ENCODE peak calls at places on chromosomes 3 and 15, in five cellular contexts. One of them, this sample, is unnamed.

GRCh38 chr15:98930591-98930990 is 77.0 kb downstream of the PGPEP1L start:
- DNase-seq in HepG2: no peak
- DNase-seq in K562: no peak
- DNase-seq in GM12878: no peak
- DNase-seq in SK-N-SH: no peak
- DNase-seq in this sample: no peak

GRCh38 chr3:110773413-110773954 is 298.1 kb upstream of the NECTIN3 start:
- DNase-seq in HepG2: peak; percentile 99
- DNase-seq in K562: no peak
- DNase-seq in GM12878: no peak
- DNase-seq in SK-N-SH: no peak
- DNase-seq in this sample: no peak

GRCh38 chr3:166274342-166274741 is 437.1 kb upstream of the BCHE start:
- DNase-seq in HepG2: no peak
- DNase-seq in K562: no peak
- DNase-seq in GM12878: no peak
- DNase-seq in SK-N-SH: no peak
- DNase-seq in this sample: no peak

GRCh38 chr15:68335655-68336054 is 58.1 kb downstream of the FEM1B start:
- DNase-seq in HepG2: no peak
- DNase-seq in K562: no peak
- DNase-seq in GM12878: no peak
- DNase-seq in SK-N-SH: no peak
- DNase-seq in this sample: no peak

GRCh38 chr3:10160925-10161324 is 3.8 kb upstream of the IRAK2 start:
- DNase-seq in HepG2: no peak
- DNase-seq in K562: peak; percentile 18
- DNase-seq in GM12878: no peak
- DNase-seq in SK-N-SH: no peak
- DNase-seq in this sample: no peak

GRCh38 chr3:114504941-114505632 is 211.3 kb downstream of the TIGIT start:
- DNase-seq in HepG2: no peak
- DNase-seq in K562: no peak
- DNase-seq in GM12878: no peak
- DNase-seq in SK-N-SH: no peak
- DNase-seq in this sample: no peak

GRCh38 chr15:45795487-45796069 is 160.7 kb downstream of the SQOR start:
- DNase-seq in HepG2: peak; percentile 52
- DNase-seq in K562: no peak
- DNase-seq in GM12878: no peak
- DNase-seq in SK-N-SH: peak; percentile 35
- DNase-seq in this sample: peak; percentile 7

GRCh38 chr3:118641608-118642007 is 393.0 kb downstream of the IGSF11 start:
- DNase-seq in HepG2: no peak
- DNase-seq in K562: no peak
- DNase-seq in GM12878: no peak
- DNase-seq in SK-N-SH: peak; percentile 75
- DNase-seq in this sample: no peak

GRCh38 chr15:40100133-40100946 is 8.3 kb downstream of the BMF start:
- DNase-seq in HepG2: no peak
- DNase-seq in K562: no peak
- DNase-seq in GM12878: no peak
- DNase-seq in SK-N-SH: no peak
- DNase-seq in this sample: no peak

GRCh38 chr15:78050441-78050809 is 27.1 kb downstream of the TBC1D2B start:
- DNase-seq in HepG2: no peak
- DNase-seq in K562: no peak
- DNase-seq in GM12878: no peak
- DNase-seq in SK-N-SH: no peak
- DNase-seq in this sample: no peak

GRCh38 chr15:87672309-87672897 is 584.1 kb downstream of the NTRK3 start:
- DNase-seq in HepG2: no peak
- DNase-seq in K562: peak; percentile 30
- DNase-seq in GM12878: no peak
- DNase-seq in SK-N-SH: peak; percentile 27
- DNase-seq in this sample: peak; percentile 29

GRCh38 chr3:53948174-53948573 is 56.5 kb upstream of the SELENOK start:
- DNase-seq in HepG2: no peak
- DNase-seq in K562: no peak
- DNase-seq in GM12878: no peak
- DNase-seq in SK-N-SH: no peak
- DNase-seq in this sample: no peak

GRCh38 chr15:87477759-87478687 is 778.5 kb downstream of the NTRK3 start:
- DNase-seq in HepG2: no peak
- DNase-seq in K562: no peak
- DNase-seq in GM12878: no peak
- DNase-seq in SK-N-SH: peak; percentile 49
- DNase-seq in this sample: peak; percentile 10

GRCh38 chr15:53830707-53831386 is 71.4 kb upstream of the WDR72 start:
- DNase-seq in HepG2: peak; percentile 89
- DNase-seq in K562: no peak
- DNase-seq in GM12878: no peak
- DNase-seq in SK-N-SH: no peak
- DNase-seq in this sample: no peak

GRCh38 chr15:38496151-38496550 is 42.2 kb downstream of the FAM98B start:
- DNase-seq in HepG2: no peak
- DNase-seq in K562: no peak
- DNase-seq in GM12878: no peak
- DNase-seq in SK-N-SH: no peak
- DNase-seq in this sample: no peak

GRCh38 chr3:194867270-194867983 is 181.7 kb downstream of the FAM43A start:
- DNase-seq in HepG2: no peak
- DNase-seq in K562: no peak
- DNase-seq in GM12878: no peak
- DNase-seq in SK-N-SH: no peak
- DNase-seq in this sample: no peak

GRCh38 chr3:117589454-117589853 is 879.9 kb downstream of the TUSC7 start:
- DNase-seq in HepG2: no peak
- DNase-seq in K562: no peak
- DNase-seq in GM12878: no peak
- DNase-seq in SK-N-SH: no peak
- DNase-seq in this sample: no peak

GRCh38 chr3:101131767-101132166 is 138.5 kb upstream of the ABI3BP start:
- DNase-seq in HepG2: no peak
- DNase-seq in K562: peak; percentile 10
- DNase-seq in GM12878: no peak
- DNase-seq in SK-N-SH: no peak
- DNase-seq in this sample: peak; percentile 34

GRCh38 chr3:5185093-5185673 is 2.3 kb upstream of the EDEM1 start:
- DNase-seq in HepG2: no peak
- DNase-seq in K562: no peak
- DNase-seq in GM12878: no peak
- DNase-seq in SK-N-SH: no peak
- DNase-seq in this sample: no peak

GRCh38 chr15:95085056-95085455 is 853.7 kb downstream of the MCTP2 start:
- DNase-seq in HepG2: no peak
- DNase-seq in K562: no peak
- DNase-seq in GM12878: no peak
- DNase-seq in SK-N-SH: no peak
- DNase-seq in this sample: no peak

GRCh38 chr15:89472785-89473256 is 23.6 kb downstream of the RHCG start:
- DNase-seq in HepG2: peak; percentile 56
- DNase-seq in K562: peak; percentile 84
- DNase-seq in GM12878: no peak
- DNase-seq in SK-N-SH: peak; percentile 91
- DNase-seq in this sample: peak; percentile 90

GRCh38 chr15:75945953-75946352 is 42.3 kb downstream of the FBXO22 start:
- DNase-seq in HepG2: no peak
- DNase-seq in K562: no peak
- DNase-seq in GM12878: no peak
- DNase-seq in SK-N-SH: no peak
- DNase-seq in this sample: no peak

GRCh38 chr3:112781611-112782010 is 65.1 kb downstream of the CD200R1L start:
- DNase-seq in HepG2: no peak
- DNase-seq in K562: no peak
- DNase-seq in GM12878: no peak
- DNase-seq in SK-N-SH: no peak
- DNase-seq in this sample: no peak

GRCh38 chr3:193078996-193079731 is 161.5 kb upstream of the MB21D2 start:
- DNase-seq in HepG2: no peak
- DNase-seq in K562: no peak
- DNase-seq in GM12878: no peak
- DNase-seq in SK-N-SH: no peak
- DNase-seq in this sample: no peak

GRCh38 chr15:60421544-60421943 is 23.8 kb upstream of the ANXA2 start:
- DNase-seq in HepG2: no peak
- DNase-seq in K562: no peak
- DNase-seq in GM12878: no peak
- DNase-seq in SK-N-SH: no peak
- DNase-seq in this sample: no peak

GRCh38 chr15:73991726-73992593 is at the start of gene STOML1:
- DNase-seq in HepG2: peak; percentile 82
- DNase-seq in K562: peak; percentile 93
- DNase-seq in GM12878: no peak
- DNase-seq in SK-N-SH: peak; percentile 99
- DNase-seq in this sample: peak; percentile 97

GRCh38 chr15:88664151-88664778 is 25.4 kb downstream of the ISG20 start:
- DNase-seq in HepG2: no peak
- DNase-seq in K562: no peak
- DNase-seq in GM12878: no peak
- DNase-seq in SK-N-SH: no peak
- DNase-seq in this sample: no peak

GRCh38 chr3:71714595-71714994 is 10.6 kb downstream of the EIF4E3 start:
- DNase-seq in HepG2: no peak
- DNase-seq in K562: no peak
- DNase-seq in GM12878: no peak
- DNase-seq in SK-N-SH: no peak
- DNase-seq in this sample: no peak

GRCh38 chr3:128823008-128823407 is 56.4 kb upstream of the ACAD9 start:
- DNase-seq in HepG2: no peak
- DNase-seq in K562: no peak
- DNase-seq in GM12878: no peak
- DNase-seq in SK-N-SH: no peak
- DNase-seq in this sample: no peak
- TF ChIP-seq FOXM1 in HepG2: no peak
- TF ChIP-seq FOXM1 in K562: no peak
- TF ChIP-seq FOXM1 in GM12878: no peak
- TF ChIP-seq FOXM1 in SK-N-SH: no peak
- TF ChIP-seq FOXM1 in this sample: no peak

DNA sequence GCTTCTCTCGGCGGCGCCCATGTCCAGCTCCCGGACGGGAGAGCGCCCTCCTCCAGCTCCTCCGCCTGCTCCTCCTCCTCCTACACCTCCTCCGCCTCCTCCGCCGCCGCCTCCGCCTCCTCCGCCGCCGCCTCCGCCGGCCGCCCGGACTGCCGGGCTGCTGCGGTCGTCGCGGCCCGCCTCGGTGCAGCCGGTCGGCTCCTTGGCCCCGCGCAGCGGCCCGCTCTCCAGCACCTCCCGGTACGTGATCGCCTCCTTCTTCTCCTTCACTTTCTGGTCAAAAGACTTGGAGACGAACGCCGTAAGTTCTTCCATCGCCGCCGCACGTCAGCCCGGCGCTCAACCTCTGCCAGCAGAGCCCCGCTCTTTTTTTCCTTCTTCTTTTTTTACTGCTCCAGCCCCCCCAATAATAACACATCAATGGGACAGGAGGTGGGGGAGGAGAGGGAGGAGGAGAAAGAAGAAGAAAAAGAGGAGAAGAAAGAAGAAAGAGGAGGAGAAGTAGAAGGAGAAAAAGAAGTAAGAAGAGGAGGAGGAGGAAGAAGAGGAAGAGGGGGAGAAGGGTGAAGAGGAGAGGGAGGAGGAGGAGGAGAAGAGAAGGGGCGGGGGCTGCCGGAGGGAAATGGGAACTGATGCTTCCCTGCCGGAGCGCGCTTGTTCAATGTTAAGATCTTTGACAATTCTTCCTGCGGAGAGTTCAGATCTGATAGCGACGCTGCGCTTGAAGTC is at the start of gene SHOX2:
- DNase-seq in HepG2: no peak
- DNase-seq in K562: peak; percentile 72
- DNase-seq in GM12878: no peak
- DNase-seq in SK-N-SH: no peak
- DNase-seq in this sample: peak; percentile 34
- TF ChIP-seq FOXM1 in HepG2: no peak
- TF ChIP-seq FOXM1 in K562: no peak
- TF ChIP-seq FOXM1 in GM12878: no peak
- TF ChIP-seq FOXM1 in SK-N-SH: no peak
- TF ChIP-seq FOXM1 in this sample: no peak

GRCh38 chr3:197124713-197125112 is 95.1 kb upstream of the MELTF start:
- DNase-seq in HepG2: no peak
- DNase-seq in K562: no peak
- DNase-seq in GM12878: no peak
- DNase-seq in SK-N-SH: no peak
- DNase-seq in this sample: no peak
- TF ChIP-seq FOXM1 in HepG2: no peak
- TF ChIP-seq FOXM1 in K562: no peak
- TF ChIP-seq FOXM1 in GM12878: no peak
- TF ChIP-seq FOXM1 in SK-N-SH: no peak
- TF ChIP-seq FOXM1 in this sample: no peak

GRCh38 chr3:139236336-139236735 is 107.5 kb upstream of the MRPS22 start:
- DNase-seq in HepG2: no peak
- DNase-seq in K562: no peak
- DNase-seq in GM12878: no peak
- DNase-seq in SK-N-SH: no peak
- DNase-seq in this sample: no peak
- TF ChIP-seq FOXM1 in HepG2: no peak
- TF ChIP-seq FOXM1 in K562: no peak
- TF ChIP-seq FOXM1 in GM12878: no peak
- TF ChIP-seq FOXM1 in SK-N-SH: no peak
- TF ChIP-seq FOXM1 in this sample: no peak

GRCh38 chr15:67152429-67152828 is 87.0 kb downstream of the SMAD3 start:
- DNase-seq in HepG2: no peak
- DNase-seq in K562: no peak
- DNase-seq in GM12878: no peak
- DNase-seq in SK-N-SH: no peak
- DNase-seq in this sample: no peak
- TF ChIP-seq FOXM1 in HepG2: no peak
- TF ChIP-seq FOXM1 in K562: no peak
- TF ChIP-seq FOXM1 in GM12878: no peak
- TF ChIP-seq FOXM1 in SK-N-SH: no peak
- TF ChIP-seq FOXM1 in this sample: no peak

DNA sequence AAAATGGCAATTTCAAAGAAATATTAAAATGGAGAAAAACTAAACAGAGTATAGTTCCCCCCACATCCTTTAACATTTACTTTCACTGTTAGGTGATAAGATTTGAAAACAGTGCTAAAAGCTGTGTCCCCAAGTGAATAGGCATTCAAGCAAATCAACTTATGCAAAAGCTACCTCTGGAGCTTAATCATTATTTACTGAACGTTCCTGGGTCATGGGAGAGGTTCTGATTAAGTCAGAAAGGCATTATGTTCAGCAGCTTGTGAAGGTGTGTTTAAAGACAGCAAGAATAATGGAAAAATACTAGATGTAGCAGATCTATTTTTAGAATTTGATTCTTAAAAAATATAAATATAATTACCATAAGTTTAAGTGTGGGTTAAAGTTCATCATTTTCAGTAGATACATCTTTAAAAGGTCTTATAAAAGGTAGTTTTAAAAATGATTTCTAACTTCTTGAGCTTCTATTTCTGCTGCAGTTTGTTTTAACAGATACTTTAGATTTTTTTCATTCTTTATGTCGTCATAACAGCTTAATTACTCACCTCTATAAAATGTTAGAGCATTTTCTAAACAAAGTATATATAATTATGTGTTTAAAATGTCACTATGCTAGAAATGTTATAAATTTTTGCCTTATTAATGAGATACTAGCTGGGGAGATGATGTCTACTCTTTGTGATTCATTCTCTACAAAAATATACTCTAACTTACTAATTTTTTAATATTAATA is 127.9 kb downstream of the MITF start:
- DNase-seq in HepG2: no peak
- DNase-seq in K562: no peak
- DNase-seq in GM12878: no peak
- DNase-seq in SK-N-SH: no peak
- DNase-seq in this sample: no peak
- TF ChIP-seq FOXM1 in HepG2: no peak
- TF ChIP-seq FOXM1 in K562: no peak
- TF ChIP-seq FOXM1 in GM12878: no peak
- TF ChIP-seq FOXM1 in SK-N-SH: no peak
- TF ChIP-seq FOXM1 in this sample: no peak

GRCh38 chr3:138188013-138188352 is 882 bp downstream of the ARMC8 start:
- DNase-seq in HepG2: no peak
- DNase-seq in K562: peak; percentile 16
- DNase-seq in GM12878: no peak
- DNase-seq in SK-N-SH: no peak
- DNase-seq in this sample: no peak
- TF ChIP-seq FOXM1 in HepG2: no peak
- TF ChIP-seq FOXM1 in K562: no peak
- TF ChIP-seq FOXM1 in GM12878: no peak
- TF ChIP-seq FOXM1 in SK-N-SH: no peak
- TF ChIP-seq FOXM1 in this sample: no peak